ENCODE peak calls at places on chromosomes 4 and X, in ten cellular contexts. R is astrocyte of the spinal cord; S is ACHN; V is H1; I is T47D; H is hepatocyte; L is SW480; M is stimulated activated naive CD8-positive, alpha-beta T cell treated with anti-CD3 and anti-CD28 coated beads, Interleukin-15, Interleukin-2, amounts not matched to agents 100 U/mL and 50 U/mL, for 24 hours; A is activated CD4-positive, alpha-beta T cell treated with anti-CD3 and anti-CD28 coated beads for 1 hour; Z is germinal center. F is an unnamed sample.
A peak's percentile ranks its signal among the peaks of the same experiment; 100 is the strongest.

GRCh38 chr4:1939664-1940509 is 68.7 kb downstream of the NSD2 start:
- DNase-seq in R (peak; percentile 95), S (no peak), V (no peak), I (no peak), H (no peak), L (peak; percentile 70), M (no peak), A (no peak), Z (no peak), F (peak; percentile 32)

GRCh38 chr4:123479944-123480343 is 83.3 kb downstream of the SPRY1 start:
- DNase-seq in R (no peak), S (no peak), V (no peak), I (no peak), H (peak; percentile 65), L (peak; percentile 42), M (no peak), A (no peak), Z (no peak), F (no peak)

GRCh38 chr4:84501721-84502267 is 2.7 kb upstream of the NKX6-1 start:
- DNase-seq in R (no peak), S (no peak), V (no peak), I (no peak), H (no peak), L (no peak), M (no peak), A (no peak), Z (no peak), F (no peak)

GRCh38 chr4:76160355-76160754 is 12.2 kb upstream of the NUP54 start:
- DNase-seq in R (no peak), S (no peak), V (no peak), I (no peak), H (no peak), L (no peak), M (no peak), A (no peak), Z (no peak), F (no peak)

GRCh38 chrX:74614193-74614909 is at the start of gene RLIM:
- DNase-seq in R (peak; percentile 97), S (peak; percentile 88), V (peak; percentile 78), I (peak; percentile 74), H (peak; percentile 94), L (peak; percentile 94), M (peak; percentile 87), A (peak; percentile 87), Z (peak; percentile 90), F (peak; percentile 47)

GRCh38 chrX:57286507-57287251 is at the start of gene FAAH2:
- DNase-seq in R (no peak), S (peak; percentile 43), V (no peak), I (peak; percentile 13), H (peak; percentile 87), L (peak; percentile 95), M (peak; percentile 19), A (peak; percentile 45), Z (peak; percentile 19), F (peak; percentile 68)

GRCh38 chr4:93710101-93710846 is 118.3 kb upstream of the ATOH1 start:
- DNase-seq in R (no peak), S (no peak), V (no peak), I (no peak), H (peak; percentile 47), L (no peak), M (no peak), A (no peak), Z (no peak), F (no peak)

GRCh38 chrX:15173411-15173810 is 96.5 kb downstream of the ASB9 start:
- DNase-seq in R (no peak), S (no peak), V (no peak), I (no peak), H (no peak), L (no peak), M (no peak), A (no peak), Z (no peak), F (no peak)

GRCh38 chrX:86137071-86137470 is 11.2 kb upstream of the DACH2 start:
- DNase-seq in R (peak; percentile 31), S (no peak), V (no peak), I (no peak), H (no peak), L (no peak), M (no peak), A (no peak), Z (no peak), F (no peak)

GRCh38 chr4:25308761-25309160 is 3.8 kb upstream of the ZCCHC4 start:
- DNase-seq in R (no peak), S (no peak), V (no peak), I (no peak), H (no peak), L (no peak), M (no peak), A (no peak), Z (no peak), F (no peak)

GRCh38 chrX:2677764-2678163 is 13.3 kb upstream of the CD99 start:
- DNase-seq in R (peak; percentile 98), S (peak; percentile 80), V (no peak), I (no peak), H (peak; percentile 80), L (peak; percentile 41), M (no peak), A (no peak), Z (no peak), F (peak; percentile 82)

GRCh38 chr4:95761871-95762270 is 78.0 kb upstream of the PDHA2 start:
- DNase-seq in R (peak; percentile 1), S (no peak), V (no peak), I (no peak), H (no peak), L (no peak), M (no peak), A (no peak), Z (no peak), F (no peak)

GRCh38 chrX:119410027-119410819 is 11.1 kb downstream of the SLC25A43 start:
- DNase-seq in R (peak; percentile 91), S (peak; percentile 49), V (no peak), I (no peak), H (peak; percentile 36), L (peak; percentile 52), M (no peak), A (no peak), Z (no peak), F (no peak)

GRCh38 chrX:45143455-45143854 is 57.2 kb downstream of the DIPK2B start:
- DNase-seq in R (no peak), S (no peak), V (no peak), I (no peak), H (no peak), L (peak; percentile 42), M (no peak), A (no peak), Z (no peak), F (no peak)

GRCh38 chr4:138242830-138243149 is 641 bp upstream of the SLC7A11 start:
- DNase-seq in R (no peak), S (no peak), V (no peak), I (no peak), H (no peak), L (peak; percentile 1), M (no peak), A (no peak), Z (no peak), F (no peak)

GRCh38 chr4:181877329-181877848 is 365.8 kb upstream of the TENM3 start:
- DNase-seq in R (peak; percentile 74), S (no peak), V (no peak), I (no peak), H (no peak), L (no peak), M (no peak), A (no peak), Z (no peak), F (no peak)

GRCh38 chrX:119638725-119639471 is 32.7 kb upstream of the NKRF start:
- DNase-seq in R (no peak), S (peak; percentile 2), V (no peak), I (no peak), H (no peak), L (no peak), M (no peak), A (no peak), Z (no peak), F (no peak)

GRCh38 chrX:110683925-110684324 is 111.7 kb downstream of the CHRDL1 start:
- DNase-seq in R (no peak), S (no peak), V (no peak), I (no peak), H (no peak), L (no peak), M (no peak), A (no peak), Z (no peak), F (no peak)

GRCh38 chr4:54289316-54289715 is 60.2 kb downstream of the PDGFRA start:
- DNase-seq in R (no peak), S (no peak), V (no peak), I (no peak), H (no peak), L (no peak), M (no peak), A (no peak), Z (no peak), F (no peak)

GRCh38 chr4:55866290-55866907 is 13.0 kb downstream of the EXOC1 start:
- DNase-seq in R (peak; percentile 95), S (peak; percentile 82), V (no peak), I (no peak), H (peak; percentile 46), L (peak; percentile 45), M (no peak), A (no peak), Z (no peak), F (peak; percentile 78)

GRCh38 chr4:153345011-153345981 is 808 bp downstream of the MND1 start:
- DNase-seq in R (peak; percentile 63), S (peak; percentile 59), V (no peak), I (peak; percentile 18), H (peak; percentile 40), L (peak; percentile 65), M (peak; percentile 57), A (peak; percentile 41), Z (peak; percentile 63), F (no peak)

GRCh38 chr4:2849267-2850140 is 5.9 kb downstream of the ADD1 start:
- DNase-seq in R (peak; percentile 27), S (no peak), V (no peak), I (no peak), H (peak; percentile 42), L (no peak), M (no peak), A (no peak), Z (no peak), F (no peak)

GRCh38 chr4:38570647-38571326 is 93.2 kb upstream of the KLF3 start:
- DNase-seq in R (no peak), S (no peak), V (no peak), I (no peak), H (peak; percentile 63), L (no peak), M (no peak), A (no peak), Z (no peak), F (no peak)

GRCh38 chr4:15674926-15675325 is 6.7 kb upstream of the FAM200B start:
- DNase-seq in R (no peak), S (no peak), V (no peak), I (no peak), H (no peak), L (no peak), M (no peak), A (no peak), Z (peak; percentile 30), F (no peak)

GRCh38 chrX:130083656-130084382 is 26.5 kb downstream of the ELF4 start:
- DNase-seq in R (no peak), S (no peak), V (no peak), I (no peak), H (no peak), L (no peak), M (peak; percentile 17), A (no peak), Z (peak; percentile 36), F (no peak)